ENCODE peak calls at places on chromosomes 1 and 21, in six cellular contexts. One of them, this sample, is unnamed.

GRCh38 chr1:26697441-26697977 is 1.7 kb downstream of the ARID1A start:
- DNase-seq in esophagus muscularis mucosa: no peak
- DNase-seq in WTC11: no peak
- DNase-seq in mucosa of descending colon: no peak
- DNase-seq in cardiac fibroblast: no peak
- DNase-seq in T-cell: no peak
- DNase-seq in this sample: no peak

GRCh38 chr1:172719066-172719627 is 60.2 kb downstream of the FASLG start:
- DNase-seq in esophagus muscularis mucosa: no peak
- DNase-seq in WTC11: no peak
- DNase-seq in mucosa of descending colon: no peak
- DNase-seq in cardiac fibroblast: no peak
- DNase-seq in T-cell: no peak
- DNase-seq in this sample: no peak

GRCh38 chr1:181208967-181209366 is 120.5 kb downstream of the IER5 start:
- DNase-seq in esophagus muscularis mucosa: no peak
- DNase-seq in WTC11: no peak
- DNase-seq in mucosa of descending colon: no peak
- DNase-seq in cardiac fibroblast: no peak
- DNase-seq in T-cell: no peak
- DNase-seq in this sample: peak

GRCh38 chr1:70475023-70475422 is 64.0 kb downstream of the CTH start:
- DNase-seq in esophagus muscularis mucosa: no peak
- DNase-seq in WTC11: no peak
- DNase-seq in mucosa of descending colon: no peak
- DNase-seq in cardiac fibroblast: no peak
- DNase-seq in T-cell: no peak
- DNase-seq in this sample: no peak

GRCh38 chr1:100358210-100358609 is 5.9 kb downstream of the CDC14A start:
- DNase-seq in esophagus muscularis mucosa: no peak
- DNase-seq in WTC11: no peak
- DNase-seq in mucosa of descending colon: no peak
- DNase-seq in cardiac fibroblast: peak
- DNase-seq in T-cell: no peak
- DNase-seq in this sample: no peak

GRCh38 chr1:169692766-169693460 is 18.5 kb downstream of the SELL start:
- DNase-seq in esophagus muscularis mucosa: no peak
- DNase-seq in WTC11: no peak
- DNase-seq in mucosa of descending colon: no peak
- DNase-seq in cardiac fibroblast: no peak
- DNase-seq in T-cell: peak
- DNase-seq in this sample: no peak

GRCh38 chr1:10283318-10283984 is 73.1 kb downstream of the KIF1B start:
- DNase-seq in esophagus muscularis mucosa: no peak
- DNase-seq in WTC11: no peak
- DNase-seq in mucosa of descending colon: no peak
- DNase-seq in cardiac fibroblast: no peak
- DNase-seq in T-cell: no peak
- DNase-seq in this sample: no peak

GRCh38 chr1:1781526-1781903 is 3.2 kb upstream of the NADK start:
- DNase-seq in esophagus muscularis mucosa: no peak
- DNase-seq in WTC11: no peak
- DNase-seq in mucosa of descending colon: peak
- DNase-seq in cardiac fibroblast: no peak
- DNase-seq in T-cell: no peak
- DNase-seq in this sample: no peak

GRCh38 chr1:182855886-182856285 is 16.7 kb downstream of the DHX9 start:
- DNase-seq in esophagus muscularis mucosa: no peak
- DNase-seq in WTC11: no peak
- DNase-seq in mucosa of descending colon: no peak
- DNase-seq in cardiac fibroblast: no peak
- DNase-seq in T-cell: no peak
- DNase-seq in this sample: no peak

GRCh38 chr1:204409111-204409510 is 2.5 kb downstream of the PPP1R15B start:
- DNase-seq in esophagus muscularis mucosa: peak
- DNase-seq in WTC11: no peak
- DNase-seq in mucosa of descending colon: no peak
- DNase-seq in cardiac fibroblast: no peak
- DNase-seq in T-cell: no peak
- DNase-seq in this sample: peak

GRCh38 chr1:21334214-21335087 is 44.2 kb upstream of the ECE1 start:
- DNase-seq in esophagus muscularis mucosa: no peak
- DNase-seq in WTC11: peak
- DNase-seq in mucosa of descending colon: peak
- DNase-seq in cardiac fibroblast: peak
- DNase-seq in T-cell: peak
- DNase-seq in this sample: peak

GRCh38 chr1:205396972-205397616 is 24.8 kb downstream of the LEMD1 start:
- DNase-seq in esophagus muscularis mucosa: peak
- DNase-seq in WTC11: peak
- DNase-seq in mucosa of descending colon: no peak
- DNase-seq in cardiac fibroblast: peak
- DNase-seq in T-cell: no peak
- DNase-seq in this sample: no peak

GRCh38 chr1:228214921-228215662 is 7.2 kb downstream of the OBSCN start:
- DNase-seq in esophagus muscularis mucosa: no peak
- DNase-seq in WTC11: no peak
- DNase-seq in mucosa of descending colon: no peak
- DNase-seq in cardiac fibroblast: no peak
- DNase-seq in T-cell: no peak
- DNase-seq in this sample: peak

GRCh38 chr1:222996307-222996983 is 146.6 kb downstream of the TLR5 start:
- DNase-seq in esophagus muscularis mucosa: no peak
- DNase-seq in WTC11: no peak
- DNase-seq in mucosa of descending colon: no peak
- DNase-seq in cardiac fibroblast: peak
- DNase-seq in T-cell: no peak
- DNase-seq in this sample: no peak

GRCh38 chr1:3879099-3879498 is 21.0 kb downstream of the C1orf174 start:
- DNase-seq in esophagus muscularis mucosa: no peak
- DNase-seq in WTC11: no peak
- DNase-seq in mucosa of descending colon: peak
- DNase-seq in cardiac fibroblast: no peak
- DNase-seq in T-cell: no peak
- DNase-seq in this sample: no peak

GRCh38 chr1:201889092-201889968 is 632 bp downstream of the SHISA4 start:
- DNase-seq in esophagus muscularis mucosa: no peak
- DNase-seq in WTC11: no peak
- DNase-seq in mucosa of descending colon: peak
- DNase-seq in cardiac fibroblast: no peak
- DNase-seq in T-cell: no peak
- DNase-seq in this sample: no peak

GRCh38 chr1:159936284-159936904 is 9.0 kb downstream of the IGSF9 start:
- DNase-seq in esophagus muscularis mucosa: no peak
- DNase-seq in WTC11: peak
- DNase-seq in mucosa of descending colon: peak
- DNase-seq in cardiac fibroblast: peak
- DNase-seq in T-cell: peak
- DNase-seq in this sample: no peak

GRCh38 chr1:10399487-10399917 is 638 bp downstream of the PGD start:
- DNase-seq in esophagus muscularis mucosa: no peak
- DNase-seq in WTC11: no peak
- DNase-seq in mucosa of descending colon: peak
- DNase-seq in cardiac fibroblast: peak
- DNase-seq in T-cell: no peak
- DNase-seq in this sample: no peak

GRCh38 chr21:17854771-17855170 is 35.6 kb upstream of the C21orf91 start:
- DNase-seq in esophagus muscularis mucosa: no peak
- DNase-seq in WTC11: no peak
- DNase-seq in mucosa of descending colon: no peak
- DNase-seq in cardiac fibroblast: no peak
- DNase-seq in T-cell: no peak
- DNase-seq in this sample: no peak

GRCh38 chr1:154770897-154771594 is 99.0 kb downstream of the KCNN3 start:
- DNase-seq in esophagus muscularis mucosa: no peak
- DNase-seq in WTC11: no peak
- DNase-seq in mucosa of descending colon: no peak
- DNase-seq in cardiac fibroblast: no peak
- DNase-seq in T-cell: no peak
- DNase-seq in this sample: no peak

GRCh38 chr1:207868769-207869721 is 41.9 kb downstream of the CD34 start:
- DNase-seq in esophagus muscularis mucosa: peak
- DNase-seq in WTC11: peak
- DNase-seq in mucosa of descending colon: peak
- DNase-seq in cardiac fibroblast: peak
- DNase-seq in T-cell: peak
- DNase-seq in this sample: peak

GRCh38 chr1:201937624-201938212 is 8.6 kb downstream of the LMOD1 start:
- DNase-seq in esophagus muscularis mucosa: no peak
- DNase-seq in WTC11: no peak
- DNase-seq in mucosa of descending colon: no peak
- DNase-seq in cardiac fibroblast: peak
- DNase-seq in T-cell: no peak
- DNase-seq in this sample: no peak

GRCh38 chr1:85091647-85092295 is 43.5 kb upstream of the MCOLN3 start:
- DNase-seq in esophagus muscularis mucosa: no peak
- DNase-seq in WTC11: no peak
- DNase-seq in mucosa of descending colon: no peak
- DNase-seq in cardiac fibroblast: peak
- DNase-seq in T-cell: no peak
- DNase-seq in this sample: no peak